ENCODE peak calls at places on chromosomes 13 and 19, in nine cellular contexts. One of them, this sample, is unnamed.

GRCh38 chr13:101346161-101346560 is 70.1 kb downstream of the NALCN start:
- DNase-seq in stimulated activated CD4-positive, alpha-beta T cell treated with anti-CD3 and anti-CD28 coated beads, Interleukin-1b, Interleukin-23, amount 100 ng/mL, for 1 hour: no peak
- DNase-seq in NCI-H774: no peak
- DNase-seq in CD8-positive, alpha-beta memory T cell: no peak
- DNase-seq in ELR: peak
- DNase-seq in anterior cingulate cortex: no peak
- DNase-seq in neuronal stem cell: no peak
- DNase-seq in ecto neural progenitor cell: no peak
- DNase-seq in G401: no peak
- DNase-seq in this sample: no peak

GRCh38 chr19:41575998-41576397 is at the start of gene CEACAM21:
- DNase-seq in ELR: no peak
- DNase-seq in neuronal stem cell: no peak
- DNase-seq in anterior cingulate cortex: no peak
- DNase-seq in stimulated activated CD4-positive, alpha-beta T cell treated with anti-CD3 and anti-CD28 coated beads, Interleukin-1b, Interleukin-23, amount 100 ng/mL, for 1 hour: no peak
- DNase-seq in ecto neural progenitor cell: no peak
- DNase-seq in G401: no peak
- DNase-seq in NCI-H774: no peak
- DNase-seq in CD8-positive, alpha-beta memory T cell: no peak
- DNase-seq in this sample: no peak

GRCh38 chr13:44432595-44432994 is 59.0 kb downstream of the SERP2 start:
- DNase-seq in ecto neural progenitor cell: no peak
- DNase-seq in G401: peak
- DNase-seq in neuronal stem cell: no peak
- DNase-seq in CD8-positive, alpha-beta memory T cell: no peak
- DNase-seq in ELR: peak
- DNase-seq in NCI-H774: no peak
- DNase-seq in anterior cingulate cortex: no peak
- DNase-seq in stimulated activated CD4-positive, alpha-beta T cell treated with anti-CD3 and anti-CD28 coated beads, Interleukin-1b, Interleukin-23, amount 100 ng/mL, for 1 hour: no peak
- DNase-seq in this sample: no peak

GRCh38 chr19:40982594-40983101 is 8.4 kb upstream of the CYP2B6 start:
- DNase-seq in CD8-positive, alpha-beta memory T cell: no peak
- DNase-seq in NCI-H774: no peak
- DNase-seq in neuronal stem cell: no peak
- DNase-seq in stimulated activated CD4-positive, alpha-beta T cell treated with anti-CD3 and anti-CD28 coated beads, Interleukin-1b, Interleukin-23, amount 100 ng/mL, for 1 hour: no peak
- DNase-seq in ELR: peak
- DNase-seq in ecto neural progenitor cell: no peak
- DNase-seq in anterior cingulate cortex: no peak
- DNase-seq in G401: no peak
- DNase-seq in this sample: no peak

GRCh38 chr13:31545616-31546015 is 193.7 kb upstream of the RXFP2 start:
- DNase-seq in neuronal stem cell: no peak
- DNase-seq in NCI-H774: no peak
- DNase-seq in G401: no peak
- DNase-seq in stimulated activated CD4-positive, alpha-beta T cell treated with anti-CD3 and anti-CD28 coated beads, Interleukin-1b, Interleukin-23, amount 100 ng/mL, for 1 hour: no peak
- DNase-seq in ecto neural progenitor cell: no peak
- DNase-seq in CD8-positive, alpha-beta memory T cell: no peak
- DNase-seq in anterior cingulate cortex: no peak
- DNase-seq in ELR: peak
- DNase-seq in this sample: no peak

GRCh38 chr13:99654076-99654475 is 152.8 kb downstream of the TM9SF2 start:
- DNase-seq in CD8-positive, alpha-beta memory T cell: no peak
- DNase-seq in neuronal stem cell: no peak
- DNase-seq in anterior cingulate cortex: no peak
- DNase-seq in ELR: no peak
- DNase-seq in NCI-H774: no peak
- DNase-seq in G401: no peak
- DNase-seq in stimulated activated CD4-positive, alpha-beta T cell treated with anti-CD3 and anti-CD28 coated beads, Interleukin-1b, Interleukin-23, amount 100 ng/mL, for 1 hour: no peak
- DNase-seq in ecto neural progenitor cell: no peak
- DNase-seq in this sample: no peak

GRCh38 chr13:68588623-68589022 is 1358.5 kb upstream of the PCDH9 start:
- DNase-seq in ecto neural progenitor cell: no peak
- DNase-seq in anterior cingulate cortex: no peak
- DNase-seq in NCI-H774: no peak
- DNase-seq in neuronal stem cell: no peak
- DNase-seq in CD8-positive, alpha-beta memory T cell: no peak
- DNase-seq in ELR: no peak
- DNase-seq in stimulated activated CD4-positive, alpha-beta T cell treated with anti-CD3 and anti-CD28 coated beads, Interleukin-1b, Interleukin-23, amount 100 ng/mL, for 1 hour: no peak
- DNase-seq in G401: no peak
- DNase-seq in this sample: no peak

GRCh38 chr13:45681101-45681500 is 21.0 kb upstream of the CBY2 start:
- DNase-seq in neuronal stem cell: no peak
- DNase-seq in G401: no peak
- DNase-seq in stimulated activated CD4-positive, alpha-beta T cell treated with anti-CD3 and anti-CD28 coated beads, Interleukin-1b, Interleukin-23, amount 100 ng/mL, for 1 hour: no peak
- DNase-seq in ecto neural progenitor cell: no peak
- DNase-seq in ELR: no peak
- DNase-seq in NCI-H774: no peak
- DNase-seq in CD8-positive, alpha-beta memory T cell: no peak
- DNase-seq in anterior cingulate cortex: no peak
- DNase-seq in this sample: no peak

GRCh38 chr13:59442461-59442860 is 721.3 kb downstream of the DIAPH3 start:
- DNase-seq in NCI-H774: no peak
- DNase-seq in ecto neural progenitor cell: no peak
- DNase-seq in G401: no peak
- DNase-seq in neuronal stem cell: no peak
- DNase-seq in anterior cingulate cortex: no peak
- DNase-seq in ELR: no peak
- DNase-seq in CD8-positive, alpha-beta memory T cell: no peak
- DNase-seq in stimulated activated CD4-positive, alpha-beta T cell treated with anti-CD3 and anti-CD28 coated beads, Interleukin-1b, Interleukin-23, amount 100 ng/mL, for 1 hour: no peak
- DNase-seq in this sample: no peak

GRCh38 chr19:23440791-23441190 is 45.5 kb upstream of the ZNF91 start:
- DNase-seq in CD8-positive, alpha-beta memory T cell: no peak
- DNase-seq in stimulated activated CD4-positive, alpha-beta T cell treated with anti-CD3 and anti-CD28 coated beads, Interleukin-1b, Interleukin-23, amount 100 ng/mL, for 1 hour: no peak
- DNase-seq in ecto neural progenitor cell: no peak
- DNase-seq in anterior cingulate cortex: no peak
- DNase-seq in ELR: peak
- DNase-seq in G401: no peak
- DNase-seq in NCI-H774: no peak
- DNase-seq in neuronal stem cell: no peak
- DNase-seq in this sample: no peak

GRCh38 chr13:74015137-74015536 is 119.1 kb downstream of the KLF12 start:
- DNase-seq in ecto neural progenitor cell: no peak
- DNase-seq in G401: no peak
- DNase-seq in ELR: peak
- DNase-seq in stimulated activated CD4-positive, alpha-beta T cell treated with anti-CD3 and anti-CD28 coated beads, Interleukin-1b, Interleukin-23, amount 100 ng/mL, for 1 hour: no peak
- DNase-seq in CD8-positive, alpha-beta memory T cell: no peak
- DNase-seq in neuronal stem cell: no peak
- DNase-seq in anterior cingulate cortex: no peak
- DNase-seq in NCI-H774: no peak
- DNase-seq in this sample: no peak

GRCh38 chr19:18029617-18030338 is 21.8 kb downstream of the ARRDC2 start:
- DNase-seq in ELR: peak
- DNase-seq in anterior cingulate cortex: peak
- DNase-seq in ecto neural progenitor cell: no peak
- DNase-seq in CD8-positive, alpha-beta memory T cell: no peak
- DNase-seq in NCI-H774: peak
- DNase-seq in stimulated activated CD4-positive, alpha-beta T cell treated with anti-CD3 and anti-CD28 coated beads, Interleukin-1b, Interleukin-23, amount 100 ng/mL, for 1 hour: no peak
- DNase-seq in neuronal stem cell: no peak
- DNase-seq in G401: no peak
- DNase-seq in this sample: no peak

GRCh38 chr19:35756373-35757230 is at the start of gene HSPB6:
- DNase-seq in NCI-H774: no peak
- DNase-seq in anterior cingulate cortex: peak
- DNase-seq in ELR: peak
- DNase-seq in ecto neural progenitor cell: no peak
- DNase-seq in stimulated activated CD4-positive, alpha-beta T cell treated with anti-CD3 and anti-CD28 coated beads, Interleukin-1b, Interleukin-23, amount 100 ng/mL, for 1 hour: no peak
- DNase-seq in neuronal stem cell: no peak
- DNase-seq in G401: peak
- DNase-seq in CD8-positive, alpha-beta memory T cell: no peak
- DNase-seq in this sample: no peak

GRCh38 chr19:23399443-23399842 is 4.2 kb upstream of the ZNF91 start:
- DNase-seq in G401: no peak
- DNase-seq in anterior cingulate cortex: no peak
- DNase-seq in CD8-positive, alpha-beta memory T cell: no peak
- DNase-seq in NCI-H774: no peak
- DNase-seq in ecto neural progenitor cell: no peak
- DNase-seq in neuronal stem cell: no peak
- DNase-seq in ELR: no peak
- DNase-seq in stimulated activated CD4-positive, alpha-beta T cell treated with anti-CD3 and anti-CD28 coated beads, Interleukin-1b, Interleukin-23, amount 100 ng/mL, for 1 hour: no peak
- DNase-seq in this sample: no peak

GRCh38 chr13:74135306-74136088 is 1.3 kb upstream of the KLF12 start:
- DNase-seq in ecto neural progenitor cell: peak
- DNase-seq in anterior cingulate cortex: no peak
- DNase-seq in NCI-H774: peak
- DNase-seq in neuronal stem cell: peak
- DNase-seq in CD8-positive, alpha-beta memory T cell: peak
- DNase-seq in stimulated activated CD4-positive, alpha-beta T cell treated with anti-CD3 and anti-CD28 coated beads, Interleukin-1b, Interleukin-23, amount 100 ng/mL, for 1 hour: peak
- DNase-seq in G401: peak
- DNase-seq in ELR: peak
- DNase-seq in this sample: peak